ENCODE peak calls at places on chromosome 20, in four cellular contexts. One of them, this sample, is unnamed.
A peak's percentile ranks its signal among the peaks of the same experiment; 100 is the strongest.

GRCh38 chr20:45355209-45355608 is 7.0 kb upstream of the SDC4 start:
- DNase-seq in stimulated activated CD4-positive, alpha-beta T cell treated with anti-CD3 and anti-CD28 coated beads, Interleukin-1b, Interleukin-23, amount 100 ng/mL, for 48 hours: no peak
- DNase-seq in glutamatergic neuron: no peak
- DNase-seq in KBM-7: no peak
- DNase-seq in this sample: no peak

GRCh38 chr20:33697129-33697528 is 10.9 kb upstream of the E2F1 start:
- DNase-seq in stimulated activated CD4-positive, alpha-beta T cell treated with anti-CD3 and anti-CD28 coated beads, Interleukin-1b, Interleukin-23, amount 100 ng/mL, for 48 hours: no peak
- DNase-seq in glutamatergic neuron: no peak
- DNase-seq in KBM-7: no peak
- DNase-seq in this sample: no peak

GRCh38 chr20:33655164-33655563 is 7.0 kb upstream of the C20orf144 start:
- DNase-seq in stimulated activated CD4-positive, alpha-beta T cell treated with anti-CD3 and anti-CD28 coated beads, Interleukin-1b, Interleukin-23, amount 100 ng/mL, for 48 hours: peak; percentile 1
- DNase-seq in glutamatergic neuron: no peak
- DNase-seq in KBM-7: no peak
- DNase-seq in this sample: no peak

GRCh38 chr20:51500936-51501335 is 41.6 kb downstream of the NFATC2 start:
- DNase-seq in stimulated activated CD4-positive, alpha-beta T cell treated with anti-CD3 and anti-CD28 coated beads, Interleukin-1b, Interleukin-23, amount 100 ng/mL, for 48 hours: peak; percentile 47
- DNase-seq in glutamatergic neuron: no peak
- DNase-seq in KBM-7: peak; percentile 28
- DNase-seq in this sample: no peak

GRCh38 chr20:4781211-4781610 is 59.5 kb downstream of the PRND start:
- DNase-seq in stimulated activated CD4-positive, alpha-beta T cell treated with anti-CD3 and anti-CD28 coated beads, Interleukin-1b, Interleukin-23, amount 100 ng/mL, for 48 hours: no peak
- DNase-seq in glutamatergic neuron: no peak
- DNase-seq in KBM-7: no peak
- DNase-seq in this sample: no peak

GRCh38 chr20:34546751-34547181 is 11.8 kb upstream of the MAP1LC3A start:
- DNase-seq in stimulated activated CD4-positive, alpha-beta T cell treated with anti-CD3 and anti-CD28 coated beads, Interleukin-1b, Interleukin-23, amount 100 ng/mL, for 48 hours: no peak
- DNase-seq in glutamatergic neuron: peak; percentile 62
- DNase-seq in KBM-7: no peak
- DNase-seq in this sample: peak; percentile 62

GRCh38 chr20:24487648-24488047 is 18.2 kb downstream of the SYNDIG1 start:
- DNase-seq in stimulated activated CD4-positive, alpha-beta T cell treated with anti-CD3 and anti-CD28 coated beads, Interleukin-1b, Interleukin-23, amount 100 ng/mL, for 48 hours: no peak
- DNase-seq in glutamatergic neuron: no peak
- DNase-seq in KBM-7: no peak
- DNase-seq in this sample: no peak

GRCh38 chr20:60728705-60729104 is 523.4 kb upstream of the CDH4 start:
- DNase-seq in stimulated activated CD4-positive, alpha-beta T cell treated with anti-CD3 and anti-CD28 coated beads, Interleukin-1b, Interleukin-23, amount 100 ng/mL, for 48 hours: no peak
- DNase-seq in glutamatergic neuron: no peak
- DNase-seq in KBM-7: no peak
- DNase-seq in this sample: no peak

GRCh38 chr20:32050851-32051556 is 1.0 kb upstream of the HCK start:
- DNase-seq in stimulated activated CD4-positive, alpha-beta T cell treated with anti-CD3 and anti-CD28 coated beads, Interleukin-1b, Interleukin-23, amount 100 ng/mL, for 48 hours: no peak
- DNase-seq in glutamatergic neuron: no peak
- DNase-seq in KBM-7: peak; percentile 85
- DNase-seq in this sample: no peak

GRCh38 chr20:31606928-31607639 is 2.0 kb downstream of the ID1 start:
- DNase-seq in stimulated activated CD4-positive, alpha-beta T cell treated with anti-CD3 and anti-CD28 coated beads, Interleukin-1b, Interleukin-23, amount 100 ng/mL, for 48 hours: no peak
- DNase-seq in glutamatergic neuron: peak; percentile 55
- DNase-seq in KBM-7: peak; percentile 64
- DNase-seq in this sample: peak; percentile 84

GRCh38 chr20:34891166-34892062 is 15.0 kb downstream of the ACSS2 start:
- DNase-seq in stimulated activated CD4-positive, alpha-beta T cell treated with anti-CD3 and anti-CD28 coated beads, Interleukin-1b, Interleukin-23, amount 100 ng/mL, for 48 hours: peak; percentile 47
- DNase-seq in glutamatergic neuron: no peak
- DNase-seq in KBM-7: peak; percentile 24
- DNase-seq in this sample: no peak

GRCh38 chr20:62351469-62352401 is 15.4 kb downstream of the LAMA5 start:
- DNase-seq in stimulated activated CD4-positive, alpha-beta T cell treated with anti-CD3 and anti-CD28 coated beads, Interleukin-1b, Interleukin-23, amount 100 ng/mL, for 48 hours: no peak
- DNase-seq in glutamatergic neuron: peak; percentile 16
- DNase-seq in KBM-7: no peak
- DNase-seq in this sample: no peak

GRCh38 chr20:6513586-6513985 is 253.9 kb upstream of the BMP2 start:
- DNase-seq in stimulated activated CD4-positive, alpha-beta T cell treated with anti-CD3 and anti-CD28 coated beads, Interleukin-1b, Interleukin-23, amount 100 ng/mL, for 48 hours: no peak
- DNase-seq in glutamatergic neuron: no peak
- DNase-seq in KBM-7: no peak
- DNase-seq in this sample: no peak

GRCh38 chr20:43849496-43850197 is 65.0 kb upstream of the TOX2 start:
- DNase-seq in stimulated activated CD4-positive, alpha-beta T cell treated with anti-CD3 and anti-CD28 coated beads, Interleukin-1b, Interleukin-23, amount 100 ng/mL, for 48 hours: no peak
- DNase-seq in glutamatergic neuron: no peak
- DNase-seq in KBM-7: no peak
- DNase-seq in this sample: no peak

GRCh38 chr20:51070635-51071034 is 47.7 kb upstream of the KCNG1 start:
- DNase-seq in stimulated activated CD4-positive, alpha-beta T cell treated with anti-CD3 and anti-CD28 coated beads, Interleukin-1b, Interleukin-23, amount 100 ng/mL, for 48 hours: no peak
- DNase-seq in glutamatergic neuron: no peak
- DNase-seq in KBM-7: no peak
- DNase-seq in this sample: no peak

GRCh38 chr20:50518270-50518721 is 8.1 kb downstream of the PTPN1 start:
- DNase-seq in stimulated activated CD4-positive, alpha-beta T cell treated with anti-CD3 and anti-CD28 coated beads, Interleukin-1b, Interleukin-23, amount 100 ng/mL, for 48 hours: no peak
- DNase-seq in glutamatergic neuron: no peak
- DNase-seq in KBM-7: no peak
- DNase-seq in this sample: no peak

GRCh38 chr20:54203281-54203680 is 4.6 kb upstream of the PFDN4 start:
- DNase-seq in stimulated activated CD4-positive, alpha-beta T cell treated with anti-CD3 and anti-CD28 coated beads, Interleukin-1b, Interleukin-23, amount 100 ng/mL, for 48 hours: no peak
- DNase-seq in glutamatergic neuron: no peak
- DNase-seq in KBM-7: peak; percentile 66
- DNase-seq in this sample: no peak

GRCh38 chr20:50762435-50763201 is 31.2 kb downstream of the PARD6B start:
- DNase-seq in stimulated activated CD4-positive, alpha-beta T cell treated with anti-CD3 and anti-CD28 coated beads, Interleukin-1b, Interleukin-23, amount 100 ng/mL, for 48 hours: no peak
- DNase-seq in glutamatergic neuron: no peak
- DNase-seq in KBM-7: no peak
- DNase-seq in this sample: no peak

GRCh38 chr20:33863440-33864323 is 52.5 kb downstream of the CHMP4B start:
- DNase-seq in stimulated activated CD4-positive, alpha-beta T cell treated with anti-CD3 and anti-CD28 coated beads, Interleukin-1b, Interleukin-23, amount 100 ng/mL, for 48 hours: no peak
- DNase-seq in glutamatergic neuron: no peak
- DNase-seq in KBM-7: no peak
- DNase-seq in this sample: no peak

GRCh38 chr20:6590891-6591679 is 176.4 kb upstream of the BMP2 start:
- DNase-seq in stimulated activated CD4-positive, alpha-beta T cell treated with anti-CD3 and anti-CD28 coated beads, Interleukin-1b, Interleukin-23, amount 100 ng/mL, for 48 hours: no peak
- DNase-seq in glutamatergic neuron: no peak
- DNase-seq in KBM-7: no peak
- DNase-seq in this sample: no peak

GRCh38 chr20:46557231-46557956 is 6.9 kb upstream of the OCSTAMP start:
- DNase-seq in stimulated activated CD4-positive, alpha-beta T cell treated with anti-CD3 and anti-CD28 coated beads, Interleukin-1b, Interleukin-23, amount 100 ng/mL, for 48 hours: no peak
- DNase-seq in glutamatergic neuron: no peak
- DNase-seq in KBM-7: no peak
- DNase-seq in this sample: no peak

GRCh38 chr20:9977629-9978028 is 57.2 kb upstream of the ANKEF1 start:
- DNase-seq in stimulated activated CD4-positive, alpha-beta T cell treated with anti-CD3 and anti-CD28 coated beads, Interleukin-1b, Interleukin-23, amount 100 ng/mL, for 48 hours: no peak
- DNase-seq in glutamatergic neuron: no peak
- DNase-seq in KBM-7: no peak
- DNase-seq in this sample: peak; percentile 62

GRCh38 chr20:20604907-20605306 is 107.5 kb downstream of the RALGAPA2 start:
- DNase-seq in stimulated activated CD4-positive, alpha-beta T cell treated with anti-CD3 and anti-CD28 coated beads, Interleukin-1b, Interleukin-23, amount 100 ng/mL, for 48 hours: no peak
- DNase-seq in glutamatergic neuron: no peak
- DNase-seq in KBM-7: no peak
- DNase-seq in this sample: no peak

GRCh38 chr20:41592516-41593192 is 25.5 kb downstream of the CHD6 start:
- DNase-seq in stimulated activated CD4-positive, alpha-beta T cell treated with anti-CD3 and anti-CD28 coated beads, Interleukin-1b, Interleukin-23, amount 100 ng/mL, for 48 hours: no peak
- DNase-seq in glutamatergic neuron: no peak
- DNase-seq in KBM-7: no peak
- DNase-seq in this sample: no peak

GRCh38 chr20:51385941-51386530 is 156.5 kb downstream of the NFATC2 start:
- DNase-seq in stimulated activated CD4-positive, alpha-beta T cell treated with anti-CD3 and anti-CD28 coated beads, Interleukin-1b, Interleukin-23, amount 100 ng/mL, for 48 hours: no peak
- DNase-seq in glutamatergic neuron: no peak
- DNase-seq in KBM-7: peak; percentile 45
- DNase-seq in this sample: no peak

GRCh38 chr20:51695574-51696303 is 72.5 kb downstream of the ATP9A start:
- DNase-seq in stimulated activated CD4-positive, alpha-beta T cell treated with anti-CD3 and anti-CD28 coated beads, Interleukin-1b, Interleukin-23, amount 100 ng/mL, for 48 hours: peak; percentile 6
- DNase-seq in glutamatergic neuron: no peak
- DNase-seq in KBM-7: peak; percentile 69
- DNase-seq in this sample: peak; percentile 25

GRCh38 chr20:44442298-44443070 is 33.2 kb upstream of the TTPAL start:
- DNase-seq in stimulated activated CD4-positive, alpha-beta T cell treated with anti-CD3 and anti-CD28 coated beads, Interleukin-1b, Interleukin-23, amount 100 ng/mL, for 48 hours: no peak
- DNase-seq in glutamatergic neuron: no peak
- DNase-seq in KBM-7: peak; percentile 8
- DNase-seq in this sample: no peak

GRCh38 chr20:45105317-45105716 is 4.4 kb upstream of the KCNS1 start:
- DNase-seq in stimulated activated CD4-positive, alpha-beta T cell treated with anti-CD3 and anti-CD28 coated beads, Interleukin-1b, Interleukin-23, amount 100 ng/mL, for 48 hours: no peak
- DNase-seq in glutamatergic neuron: no peak
- DNase-seq in KBM-7: no peak
- DNase-seq in this sample: no peak

GRCh38 chr20:44028868-44029847 is 114.5 kb downstream of the TOX2 start:
- DNase-seq in stimulated activated CD4-positive, alpha-beta T cell treated with anti-CD3 and anti-CD28 coated beads, Interleukin-1b, Interleukin-23, amount 100 ng/mL, for 48 hours: peak; percentile 37
- DNase-seq in glutamatergic neuron: no peak
- DNase-seq in KBM-7: peak; percentile 3
- DNase-seq in this sample: no peak

GRCh38 chr20:10332656-10333421 is 101.2 kb downstream of the MKKS start:
- DNase-seq in stimulated activated CD4-positive, alpha-beta T cell treated with anti-CD3 and anti-CD28 coated beads, Interleukin-1b, Interleukin-23, amount 100 ng/mL, for 48 hours: no peak
- DNase-seq in glutamatergic neuron: no peak
- DNase-seq in KBM-7: no peak
- DNase-seq in this sample: no peak

This sample was measured in WERI-Rb-1.